ENCODE peak calls at places on chromosomes 12 and 14, in six cellular contexts. D, K, H, G, B and U are unnamed samples.

GRCh38 chr12:45075575-45076282 is 24.8 kb upstream of the DBX2 start:
- DNase-seq in H (no peak), K (no peak), G (no peak), D (no peak), B (no peak), U (no peak)

GRCh38 chr14:61438860-61439765 is 117.7 kb downstream of the PRKCH start:
- DNase-seq in K (no peak), G (no peak), D (no peak), B (peak; percentile 57), H (peak; percentile 32), U (peak; percentile 31)

GRCh38 chr14:105577339-105577861 is 51.0 kb downstream of the TMEM121 start:
- DNase-seq in H (no peak), K (no peak), D (no peak), B (no peak), G (no peak), U (no peak)

GRCh38 chr12:12072064-12072760 is 1.5 kb downstream of the BCL2L14 start:
- DNase-seq in B (peak; percentile 58), G (no peak), D (peak; percentile 36), K (no peak), H (peak; percentile 77), U (no peak)

GRCh38 chr14:79037593-79037992 is 867.4 kb downstream of the NRXN3 start:
- DNase-seq in H (no peak), B (no peak), G (no peak), D (no peak), K (no peak), U (no peak)

GRCh38 chr14:48568688-48569087 is 893.3 kb upstream of the MDGA2 start:
- DNase-seq in H (no peak), B (no peak), K (no peak), D (no peak), G (no peak), U (no peak)

GRCh38 chr14:95662376-95663186 is 23.6 kb upstream of the TCL1B start:
- DNase-seq in G (no peak), D (no peak), B (no peak), K (no peak), H (no peak), U (no peak)

GRCh38 chr12:124563401-124563800 is 4.0 kb downstream of the NCOR2 start:
- DNase-seq in B (no peak), K (no peak), D (no peak), G (no peak), H (no peak), U (no peak)

GRCh38 chr14:31944256-31945073 is 132.6 kb upstream of the ARHGAP5 start:
- DNase-seq in B (peak; percentile 52), D (no peak), G (no peak), H (peak; percentile 88), K (no peak), U (no peak)

GRCh38 chr14:95184413-95184790 is 27.1 kb upstream of the DICER1 start:
- DNase-seq in H (no peak), D (no peak), G (no peak), B (no peak), K (no peak), U (no peak)

DNA sequence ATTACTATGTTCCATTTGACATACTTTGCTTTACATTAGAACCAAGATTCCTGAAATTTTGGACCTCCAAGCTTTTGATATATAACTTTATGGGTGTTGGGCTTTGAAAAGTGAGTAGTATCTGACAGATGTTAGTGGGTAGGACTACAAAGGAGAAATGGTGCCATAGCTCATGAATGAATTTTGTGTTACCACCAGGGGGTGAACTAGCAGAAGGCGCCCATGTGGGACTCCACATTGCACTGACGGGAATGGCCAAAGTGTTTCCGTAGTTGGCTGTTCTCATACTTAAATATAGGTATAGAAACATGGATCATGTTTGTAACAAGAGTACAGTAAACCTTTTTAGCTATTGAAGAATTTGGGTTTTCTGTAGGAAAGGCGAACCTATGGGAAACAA is 337.5 kb downstream of the FLRT2 start:
- DNase-seq in G (no peak), B (no peak), H (no peak), D (no peak), K (no peak), U (peak; percentile 10)
- TF ChIP-seq CTCF in G (no peak), B (no peak), H (no peak), D (no peak), K (no peak), U (peak; percentile 39)

GRCh38 chr12:113651662-113652061 is 180.0 kb upstream of the LHX5 start:
- DNase-seq in B (no peak), H (no peak), K (no peak), G (no peak), D (no peak), U (no peak)
- TF ChIP-seq CTCF in B (no peak), H (no peak), K (no peak), G (no peak), D (no peak), U (no peak)

GRCh38 chr12:4769073-4769472 is 48.9 kb downstream of the GALNT8 start:
- DNase-seq in K (no peak), G (no peak), H (no peak), D (no peak), B (no peak), U (no peak)

GRCh38 chr12:4762773-4763172 is 42.6 kb downstream of the GALNT8 start:
- DNase-seq in H (no peak), G (no peak), K (no peak), B (no peak), D (no peak), U (no peak)

GRCh38 chr12:4766445-4766844 is 46.2 kb downstream of the GALNT8 start:
- DNase-seq in K (no peak), B (no peak), D (no peak), G (no peak), H (no peak), U (no peak)

GRCh38 chr12:4767181-4767580 is 47.0 kb downstream of the GALNT8 start:
- DNase-seq in D (no peak), G (no peak), B (no peak), H (no peak), K (no peak), U (no peak)

GRCh38 chr12:4763549-4763948 is 43.3 kb downstream of the GALNT8 start:
- DNase-seq in G (no peak), D (no peak), K (no peak), B (peak; percentile 8), H (peak; percentile 67), U (peak; percentile 64)
- TF ChIP-seq CTCF in G (no peak), D (peak; percentile 49), K (no peak), B (no peak), H (no peak), U (no peak)

DNA sequence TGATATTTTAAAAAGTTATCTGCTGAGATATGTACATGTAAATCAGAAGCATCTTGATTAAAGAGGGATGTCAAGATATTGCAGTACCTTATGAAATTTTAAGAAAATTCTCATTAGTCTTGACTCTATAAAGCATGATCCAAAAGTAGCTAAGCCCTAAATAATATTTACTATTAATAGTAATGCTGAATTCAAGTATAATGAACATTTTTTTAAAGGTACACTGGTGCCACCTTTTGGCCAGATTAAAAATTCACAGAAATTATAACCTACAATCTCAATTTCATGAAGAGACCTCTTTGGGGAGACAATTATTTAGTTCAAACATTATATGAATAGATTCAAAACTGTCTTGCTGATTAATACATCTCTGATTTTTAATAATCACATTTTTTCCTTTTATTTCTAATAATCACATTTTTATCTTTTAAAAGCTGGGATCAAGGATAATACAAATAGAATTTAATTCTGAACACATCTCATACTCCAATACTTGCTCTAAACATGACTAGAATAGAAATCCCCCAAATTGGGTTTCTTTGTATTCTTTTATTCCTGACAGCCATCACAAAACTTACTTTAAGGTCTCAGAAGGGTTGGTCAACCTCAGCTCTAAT is 13.4 kb downstream of the AKAP5 start:
- DNase-seq in K (no peak), B (peak; percentile 9), H (no peak), G (no peak), D (no peak), U (no peak)
- TF ChIP-seq CTCF in K (peak; percentile 64), B (peak; percentile 17), H (no peak), G (peak; percentile 25), D (peak; percentile 49), U (no peak)

GRCh38 chr12:68007023-68007422 is 17.8 kb downstream of the IFNG-AS1 start:
- DNase-seq in H (no peak), G (peak; percentile 15), K (no peak), D (no peak), B (no peak), U (no peak)

GRCh38 chr12:68003777-68004176 is 14.5 kb downstream of the IFNG-AS1 start:
- DNase-seq in G (no peak), H (no peak), B (no peak), K (no peak), D (no peak), U (no peak)

GRCh38 chr12:67998379-67998778 is 9.1 kb downstream of the IFNG-AS1 start:
- DNase-seq in G (no peak), K (no peak), B (no peak), D (no peak), H (no peak), U (no peak)

GRCh38 chr12:67999244-67999643 is 10.0 kb downstream of the IFNG-AS1 start:
- DNase-seq in H (no peak), K (no peak), B (no peak), D (no peak), G (no peak), U (no peak)

GRCh38 chr12:68001486-68002466 is 12.5 kb downstream of the IFNG-AS1 start:
- DNase-seq in H (no peak), B (no peak), G (no peak), K (no peak), D (no peak), U (no peak)
- TF ChIP-seq CTCF in H (no peak), B (peak; percentile 56), G (peak; percentile 39), K (no peak), D (peak; percentile 58), U (peak; percentile 72)

DNA sequence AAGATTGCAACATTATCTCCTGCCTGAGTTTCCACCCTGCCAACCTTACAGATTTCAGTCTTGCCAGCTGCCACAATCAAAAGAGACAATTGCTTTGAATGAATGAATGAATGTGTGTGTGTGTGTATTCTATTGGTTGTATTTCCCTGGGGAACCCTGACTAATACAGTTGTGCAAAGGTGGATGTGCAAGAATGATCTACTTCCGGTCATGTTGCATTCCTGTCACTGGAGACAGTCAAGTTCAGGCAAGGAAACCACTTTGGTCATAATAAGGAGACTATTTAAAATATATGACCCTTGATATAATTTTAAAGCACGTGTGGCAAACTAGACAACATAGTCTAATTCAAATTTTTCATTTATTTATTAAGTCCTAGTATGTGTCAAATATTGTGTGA is 13.1 kb downstream of the RERG start:
- DNase-seq in K (no peak), B (peak; percentile 4), D (no peak), H (no peak), G (no peak), U (no peak)
- TF ChIP-seq CTCF in K (no peak), B (peak; percentile 32), D (peak; percentile 65), H (no peak), G (no peak), U (peak; percentile 60)

GRCh38 chr12:40375076-40375475 is 150.3 kb downstream of the LRRK2 start:
- DNase-seq in K (no peak), G (no peak), D (no peak), B (no peak), H (no peak), U (no peak)
- TF ChIP-seq CTCF in K (no peak), G (peak; percentile 14), D (peak; percentile 26), B (no peak), H (no peak), U (peak; percentile 17)